ENCODE peak calls at places on chromosomes 11 and 22, in six cellular contexts. One of them, this sample, is unnamed.

GRCh38 chr22:40855960-40856512 is 403 bp downstream of the ST13 start:
- DNase-seq in WTC11: peak
- DNase-seq in HepG2: no peak
- DNase-seq in K562: peak
- DNase-seq in H1: no peak
- DNase-seq in HCT116: no peak
- DNase-seq in this sample: peak

GRCh38 chr22:43002198-43002577 is 12.8 kb downstream of the PACSIN2 start:
- DNase-seq in WTC11: no peak
- DNase-seq in HepG2: no peak
- DNase-seq in K562: no peak
- DNase-seq in H1: no peak
- DNase-seq in HCT116: no peak
- DNase-seq in this sample: no peak

GRCh38 chr11:57210731-57211335 is 26.2 kb downstream of the APLNR start:
- DNase-seq in WTC11: no peak
- DNase-seq in HepG2: no peak
- DNase-seq in K562: no peak
- DNase-seq in H1: no peak
- DNase-seq in HCT116: no peak
- DNase-seq in this sample: no peak

GRCh38 chr11:118531597-118532084 is 649 bp downstream of the TMEM25 start:
- DNase-seq in WTC11: no peak
- DNase-seq in HepG2: peak
- DNase-seq in K562: no peak
- DNase-seq in H1: no peak
- DNase-seq in HCT116: no peak
- DNase-seq in this sample: peak

GRCh38 chr22:20771918-20772625 is 1.8 kb upstream of the SERPIND1 start:
- DNase-seq in WTC11: peak
- DNase-seq in HepG2: peak
- DNase-seq in K562: no peak
- DNase-seq in H1: no peak
- DNase-seq in HCT116: no peak
- DNase-seq in this sample: no peak

GRCh38 chr22:17077255-17077654 is 7.5 kb upstream of the IL17RA start:
- DNase-seq in WTC11: no peak
- DNase-seq in HepG2: no peak
- DNase-seq in K562: no peak
- DNase-seq in H1: no peak
- DNase-seq in HCT116: no peak
- DNase-seq in this sample: no peak

GRCh38 chr11:68661697-68662603 is 22.4 kb upstream of the GAL start:
- DNase-seq in WTC11: no peak
- DNase-seq in HepG2: no peak
- DNase-seq in K562: no peak
- DNase-seq in H1: no peak
- DNase-seq in HCT116: no peak
- DNase-seq in this sample: no peak

GRCh38 chr22:48941903-48942625 is 885.6 kb downstream of the BRD1 start:
- DNase-seq in WTC11: no peak
- DNase-seq in HepG2: no peak
- DNase-seq in K562: no peak
- DNase-seq in H1: no peak
- DNase-seq in HCT116: no peak
- DNase-seq in this sample: no peak

GRCh38 chr22:26656896-26657851 is at the start of gene MIAT:
- DNase-seq in WTC11: peak
- DNase-seq in HepG2: no peak
- DNase-seq in K562: peak
- DNase-seq in H1: no peak
- DNase-seq in HCT116: no peak
- DNase-seq in this sample: no peak

GRCh38 chr11:67278135-67278938 is 10.8 kb upstream of the ANKRD13D start:
- DNase-seq in WTC11: no peak
- DNase-seq in HepG2: no peak
- DNase-seq in K562: no peak
- DNase-seq in H1: no peak
- DNase-seq in HCT116: no peak
- DNase-seq in this sample: no peak

GRCh38 chr22:29744902-29745301 is 21.9 kb downstream of the ZMAT5 start:
- DNase-seq in WTC11: no peak
- DNase-seq in HepG2: no peak
- DNase-seq in K562: no peak
- DNase-seq in H1: no peak
- DNase-seq in HCT116: no peak
- DNase-seq in this sample: no peak

GRCh38 chr11:126878892-126879291 is 121.7 kb downstream of the KIRREL3 start:
- DNase-seq in WTC11: no peak
- DNase-seq in HepG2: no peak
- DNase-seq in K562: no peak
- DNase-seq in H1: no peak
- DNase-seq in HCT116: no peak
- DNase-seq in this sample: no peak

GRCh38 chr11:83355406-83355805 is 69.2 kb upstream of the CCDC90B start:
- DNase-seq in WTC11: no peak
- DNase-seq in HepG2: no peak
- DNase-seq in K562: no peak
- DNase-seq in H1: no peak
- DNase-seq in HCT116: no peak
- DNase-seq in this sample: no peak

GRCh38 chr11:44030276-44030932 is 17.4 kb upstream of the ACCSL start:
- DNase-seq in WTC11: peak
- DNase-seq in HepG2: no peak
- DNase-seq in K562: no peak
- DNase-seq in H1: no peak
- DNase-seq in HCT116: no peak
- DNase-seq in this sample: no peak

GRCh38 chr11:113289341-113290187 is 24.8 kb upstream of the TTC12 start:
- DNase-seq in WTC11: peak
- DNase-seq in HepG2: peak
- DNase-seq in K562: peak
- DNase-seq in H1: peak
- DNase-seq in HCT116: peak
- DNase-seq in this sample: peak

GRCh38 chr11:36037031-36037430 is 93.2 kb downstream of the LDLRAD3 start:
- DNase-seq in WTC11: no peak
- DNase-seq in HepG2: no peak
- DNase-seq in K562: no peak
- DNase-seq in H1: no peak
- DNase-seq in HCT116: no peak
- DNase-seq in this sample: no peak

GRCh38 chr11:112958670-112959069 is 2.5 kb upstream of the NCAM1 start:
- DNase-seq in WTC11: no peak
- DNase-seq in HepG2: no peak
- DNase-seq in K562: no peak
- DNase-seq in H1: no peak
- DNase-seq in HCT116: no peak
- DNase-seq in this sample: peak

GRCh38 chr22:31496735-31497146 is 405 bp downstream of the SFI1 start:
- DNase-seq in WTC11: no peak
- DNase-seq in HepG2: no peak
- DNase-seq in K562: peak
- DNase-seq in H1: no peak
- DNase-seq in HCT116: no peak
- DNase-seq in this sample: peak

GRCh38 chr11:113991170-113991569 is 16.3 kb downstream of the HTR3A start:
- DNase-seq in WTC11: peak
- DNase-seq in HepG2: peak
- DNase-seq in K562: peak
- DNase-seq in H1: no peak
- DNase-seq in HCT116: no peak
- DNase-seq in this sample: peak

GRCh38 chr22:24845036-24845918 is 39.3 kb downstream of the SGSM1 start:
- DNase-seq in WTC11: no peak
- DNase-seq in HepG2: no peak
- DNase-seq in K562: no peak
- DNase-seq in H1: no peak
- DNase-seq in HCT116: no peak
- DNase-seq in this sample: no peak

GRCh38 chr11:131544591-131544990 is 174.2 kb downstream of the NTM start:
- DNase-seq in WTC11: peak
- DNase-seq in HepG2: no peak
- DNase-seq in K562: no peak
- DNase-seq in H1: peak
- DNase-seq in HCT116: no peak
- DNase-seq in this sample: no peak

GRCh38 chr11:34837246-34837856 is 78.8 kb downstream of the APIP start:
- DNase-seq in WTC11: peak
- DNase-seq in HepG2: peak
- DNase-seq in K562: no peak
- DNase-seq in H1: no peak
- DNase-seq in HCT116: no peak
- DNase-seq in this sample: no peak

GRCh38 chr22:40982482-40983385 is 31.6 kb downstream of the RBX1 start:
- DNase-seq in WTC11: no peak
- DNase-seq in HepG2: no peak
- DNase-seq in K562: no peak
- DNase-seq in H1: no peak
- DNase-seq in HCT116: no peak
- DNase-seq in this sample: no peak

GRCh38 chr22:41256898-41257260 is 16.1 kb upstream of the CHADL start:
- DNase-seq in WTC11: no peak
- DNase-seq in HepG2: no peak
- DNase-seq in K562: no peak
- DNase-seq in H1: no peak
- DNase-seq in HCT116: no peak
- DNase-seq in this sample: no peak

GRCh38 chr11:116505466-116506247 is 267.1 kb downstream of the BUD13 start:
- DNase-seq in WTC11: no peak
- DNase-seq in HepG2: no peak
- DNase-seq in K562: no peak
- DNase-seq in H1: no peak
- DNase-seq in HCT116: no peak
- DNase-seq in this sample: no peak

GRCh38 chr11:72091292-72091691 is 10.6 kb downstream of the LRRC51 start:
- DNase-seq in WTC11: peak
- DNase-seq in HepG2: peak
- DNase-seq in K562: peak
- DNase-seq in H1: peak
- DNase-seq in HCT116: no peak
- DNase-seq in this sample: peak

DNA sequence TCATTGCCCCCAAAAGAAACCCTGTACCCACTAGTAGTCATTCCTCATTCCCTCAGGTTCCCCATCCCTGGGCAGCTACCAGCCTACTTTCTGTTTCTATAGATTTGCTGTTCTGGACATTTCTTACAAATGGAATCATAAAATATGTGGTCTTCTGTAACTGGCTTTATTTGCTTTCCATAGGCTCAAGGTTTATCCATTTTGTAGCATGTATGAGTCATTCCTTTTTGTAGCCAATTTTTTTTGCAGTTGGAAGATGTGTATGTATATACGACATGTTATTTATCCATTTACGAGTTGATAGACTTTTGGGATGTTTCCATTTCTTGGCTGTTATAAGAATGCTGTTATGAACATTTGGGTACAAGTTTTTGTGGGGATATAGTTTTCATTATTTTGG is 130.6 kb downstream of the WNT11 start:
- DNase-seq in WTC11: no peak
- DNase-seq in HepG2: no peak
- DNase-seq in K562: no peak
- DNase-seq in H1: no peak
- DNase-seq in HCT116: no peak
- DNase-seq in this sample: no peak
- TF ChIP-seq SP1 in WTC11: no peak
- TF ChIP-seq SP1 in HepG2: no peak
- TF ChIP-seq SP1 in K562: no peak
- TF ChIP-seq SP1 in H1: no peak
- TF ChIP-seq SP1 in HCT116: no peak
- TF ChIP-seq SP1 in this sample: no peak

DNA sequence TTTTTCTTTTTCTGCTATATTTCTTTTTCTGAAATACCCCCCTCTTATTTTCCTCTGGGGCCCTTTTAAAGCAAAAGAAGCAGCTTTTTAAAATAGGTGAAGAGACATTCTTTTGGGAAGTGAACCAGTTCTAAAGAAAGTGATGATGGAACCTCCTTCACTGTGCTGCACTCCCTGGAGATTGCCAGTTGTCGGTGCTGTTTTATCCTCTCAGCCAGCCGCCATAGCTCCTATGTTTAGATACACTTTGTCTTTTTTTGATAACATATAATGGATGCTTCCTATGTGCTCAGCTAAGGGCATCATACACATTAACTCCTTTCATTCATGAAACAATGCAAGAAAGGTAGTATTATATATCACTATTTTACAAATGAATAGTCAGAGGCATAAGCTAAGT is 14.0 kb downstream of the CFAP300 start:
- DNase-seq in WTC11: no peak
- DNase-seq in HepG2: peak
- DNase-seq in K562: no peak
- DNase-seq in H1: no peak
- DNase-seq in HCT116: no peak
- DNase-seq in this sample: peak
- TF ChIP-seq SP1 in WTC11: no peak
- TF ChIP-seq SP1 in HepG2: no peak
- TF ChIP-seq SP1 in K562: no peak
- TF ChIP-seq SP1 in H1: no peak
- TF ChIP-seq SP1 in HCT116: no peak
- TF ChIP-seq SP1 in this sample: no peak

DNA sequence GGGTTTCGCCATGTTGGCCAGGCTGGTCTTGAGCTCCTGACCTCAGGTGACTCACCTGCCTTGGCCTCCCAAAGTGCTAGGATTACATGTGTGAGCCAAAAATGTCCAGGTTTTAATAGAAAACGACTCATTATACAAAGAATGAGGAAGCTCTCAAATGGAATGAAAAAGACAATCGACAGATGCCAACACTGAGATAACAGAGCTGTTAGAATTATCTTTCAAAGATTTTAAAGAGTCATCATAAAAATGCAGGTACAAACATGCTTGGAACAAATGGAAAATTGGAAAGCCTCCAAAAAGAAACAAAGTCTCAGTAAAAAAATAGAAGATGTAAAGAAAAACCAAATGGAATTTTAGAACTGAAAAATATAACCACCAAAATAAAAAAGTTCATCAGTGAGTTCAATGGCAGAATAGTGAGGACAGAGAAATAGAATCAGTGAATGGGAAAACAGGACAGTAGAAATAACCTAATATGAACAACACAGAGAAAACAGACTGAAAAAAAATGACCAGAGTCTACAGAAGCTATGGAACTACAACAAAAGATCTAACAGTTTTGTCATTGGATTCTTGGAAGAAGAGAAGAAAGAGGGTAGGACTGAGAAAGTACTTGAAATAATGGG is 10.9 kb downstream of the GAB2 start:
- DNase-seq in WTC11: no peak
- DNase-seq in HepG2: no peak
- DNase-seq in K562: no peak
- DNase-seq in H1: no peak
- DNase-seq in HCT116: no peak
- DNase-seq in this sample: no peak
- TF ChIP-seq SP1 in WTC11: no peak
- TF ChIP-seq SP1 in HepG2: no peak
- TF ChIP-seq SP1 in K562: no peak
- TF ChIP-seq SP1 in H1: no peak
- TF ChIP-seq SP1 in HCT116: no peak
- TF ChIP-seq SP1 in this sample: no peak

DNA sequence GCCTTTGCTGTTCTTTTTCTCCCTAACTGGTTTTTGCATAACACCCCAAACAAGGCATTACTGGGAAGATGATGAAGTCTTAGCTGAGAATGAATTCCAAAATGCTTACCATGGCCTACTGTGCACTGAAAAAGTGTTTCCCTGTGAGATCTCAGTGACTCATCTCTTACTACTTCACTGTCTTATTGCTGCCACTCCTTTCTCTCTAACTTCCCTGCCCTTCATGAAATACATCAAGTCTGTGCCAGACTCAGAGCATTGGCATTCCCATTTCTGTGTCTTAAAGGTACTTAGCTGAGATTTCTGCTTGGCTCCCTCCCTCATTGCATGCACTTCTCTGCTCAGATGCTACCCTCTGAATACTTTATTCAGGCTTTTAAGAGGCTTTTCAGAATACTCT is 49.1 kb upstream of the MUC15 start:
- DNase-seq in WTC11: no peak
- DNase-seq in HepG2: no peak
- DNase-seq in K562: no peak
- DNase-seq in H1: no peak
- DNase-seq in HCT116: no peak
- DNase-seq in this sample: no peak
- TF ChIP-seq SP1 in WTC11: no peak
- TF ChIP-seq SP1 in HepG2: no peak
- TF ChIP-seq SP1 in K562: no peak
- TF ChIP-seq SP1 in H1: no peak
- TF ChIP-seq SP1 in HCT116: no peak
- TF ChIP-seq SP1 in this sample: no peak